ENCODE peak calls at places on chromosomes 16 and 17, in eight cellular contexts. R is mucosa of descending colon; K is HEK293T; X is AML-193; P is NCI-H1417 treated with DMSO at 0.1 percent for 48 hours; H is stimulated activated CD8-positive, alpha-beta memory T cell treated with anti-CD3 and anti-CD28 coated beads, Interleukin-12 subunit alpha, Interleukin-12 subunit beta, amount 100 ng/mL, for 4 hours; V is LHCN-M2; T is HuH-7. I is an unnamed sample.

GRCh38 chr16:2043980-2044451 is 3.6 kb downstream of the NTHL1 start:
- DNase-seq in P (no peak), V (no peak), X (no peak), K (no peak), T (no peak), R (peak; percentile 61), H (no peak), I (no peak)

GRCh38 chr17:56144205-56144604 is 9.1 kb upstream of the ANKFN1 start:
- DNase-seq in K (no peak), V (no peak), P (no peak), R (no peak), T (no peak), H (no peak), X (no peak), I (peak; percentile 47)

GRCh38 chr16:67100569-67101300 is 9.0 kb upstream of the PHAF1 start:
- DNase-seq in K (peak; percentile 21), T (no peak), V (peak; percentile 34), H (no peak), R (no peak), P (no peak), X (peak; percentile 26), I (peak; percentile 60)

GRCh38 chr16:43294-43693 is 10.1 kb downstream of the POLR3K start:
- DNase-seq in K (no peak), X (no peak), R (no peak), V (no peak), T (no peak), H (no peak), P (no peak), I (no peak)

GRCh38 chr17:80614320-80614719 is 69.7 kb downstream of the RPTOR start:
- DNase-seq in X (no peak), K (no peak), R (no peak), T (no peak), H (no peak), V (no peak), P (no peak), I (no peak)

GRCh38 chr17:72387969-72388368 is 267.1 kb downstream of the SOX9 start:
- DNase-seq in X (no peak), V (peak; percentile 54), T (no peak), P (no peak), H (no peak), R (no peak), K (no peak), I (no peak)

GRCh38 chr17:76725580-76726230 is 701 bp downstream of the JMJD6 start:
- DNase-seq in P (no peak), X (peak; percentile 68), R (peak; percentile 88), T (peak; percentile 64), K (peak; percentile 58), H (peak; percentile 52), V (peak; percentile 34), I (peak; percentile 69)

GRCh38 chr16:52555572-52555971 is 8.6 kb upstream of the TOX3 start:
- DNase-seq in H (no peak), T (no peak), V (no peak), X (no peak), R (no peak), K (no peak), P (no peak), I (no peak)

GRCh38 chr17:10702574-10702973 is 5.2 kb downstream of the ADPRM start:
- DNase-seq in R (no peak), V (peak; percentile 78), H (no peak), K (no peak), X (no peak), T (no peak), P (no peak), I (no peak)

GRCh38 chr17:54426287-54426886 is 474.3 kb upstream of the TOM1L1 start:
- DNase-seq in X (peak; percentile 16), K (no peak), R (no peak), T (peak; percentile 1), P (no peak), H (no peak), V (peak; percentile 0), I (peak; percentile 65)

GRCh38 chr17:63446981-63447687 is 1.0 kb upstream of the CYB561 start:
- DNase-seq in X (peak; percentile 78), H (peak; percentile 27), K (no peak), R (peak; percentile 59), P (no peak), V (no peak), T (no peak), I (peak; percentile 80)

GRCh38 chr17:27532269-27533067 is 76.2 kb downstream of the KSR1 start:
- DNase-seq in X (peak; percentile 99), K (no peak), R (peak; percentile 27), H (no peak), P (no peak), T (peak; percentile 69), V (no peak), I (no peak)

I was measured in T47D.